ENCODE peak calls at places on chromosome 18, in four cellular contexts. N is IMR-90, S is uterus, O is choroid plexus epithelial cell. F is an unnamed sample.

GRCh38 chr18:74499633-74500032 is 3.5 kb downstream of the CNDP2 start:
- DNase-seq in S (no peak), N (no peak), O (peak), F (no peak)

GRCh38 chr18:8705280-8705940 is at the start of gene MTCL1:
- DNase-seq in N (no peak), O (peak), S (no peak), F (peak)

GRCh38 chr18:1659190-1659589 is 754.5 kb downstream of the ADCYAP1 start:
- DNase-seq in S (no peak), O (no peak), N (no peak), F (no peak)

GRCh38 chr18:35513181-35513932 is 15.6 kb upstream of the INO80C start:
- DNase-seq in S (peak), N (peak), O (peak), F (no peak)

GRCh38 chr18:22106536-22107292 is 62.7 kb upstream of the GATA6 start:
- DNase-seq in S (no peak), O (peak), N (peak), F (no peak)

GRCh38 chr18:79692056-79692455 is 12.5 kb downstream of the CTDP1 start:
- DNase-seq in N (no peak), O (no peak), S (no peak), F (no peak)

GRCh38 chr18:11074879-11075278 is 74.5 kb downstream of the PIEZO2 start:
- DNase-seq in N (peak), O (no peak), S (no peak), F (no peak)

GRCh38 chr18:68150976-68151375 is 563.9 kb downstream of the TMX3 start:
- DNase-seq in O (no peak), N (no peak), S (no peak), F (no peak)

GRCh38 chr18:3806656-3807055 is 356.7 kb downstream of the TGIF1 start:
- DNase-seq in N (no peak), S (no peak), O (no peak), F (no peak)

GRCh38 chr18:7600528-7601248 is 33.6 kb downstream of the PTPRM start:
- DNase-seq in S (no peak), N (no peak), O (no peak), F (no peak)

GRCh38 chr18:34647251-34647650 is 62.8 kb upstream of the DTNA start:
- DNase-seq in N (no peak), O (no peak), S (no peak), F (no peak)

GRCh38 chr18:3773303-3773702 is 323.3 kb downstream of the TGIF1 start:
- DNase-seq in O (peak), N (peak), S (no peak), F (no peak)

GRCh38 chr18:50987261-50987660 is 19.4 kb downstream of the ELAC1 start:
- DNase-seq in N (no peak), S (no peak), O (no peak), F (no peak)

GRCh38 chr18:76446321-76446720 is 48.7 kb downstream of the ZNF516 start:
- DNase-seq in N (no peak), O (no peak), S (no peak), F (no peak)

GRCh38 chr18:3037423-3037915 is 24.5 kb upstream of the LPIN2 start:
- DNase-seq in S (no peak), O (peak), N (peak), F (no peak)

GRCh38 chr18:57084331-57085298 is 62.3 kb upstream of the BOD1L2 start:
- DNase-seq in O (no peak), S (no peak), N (no peak), F (no peak)

GRCh38 chr18:34083910-34084309 is 140.8 kb downstream of the NOL4 start:
- DNase-seq in N (no peak), S (no peak), O (no peak), F (no peak)

GRCh38 chr18:24112874-24113615 is 25.8 kb upstream of the CABYR start:
- DNase-seq in N (peak), O (peak), S (no peak), F (no peak)

GRCh38 chr18:50507120-50507590 is 52.7 kb upstream of the MAPK4 start:
- DNase-seq in N (no peak), S (no peak), O (peak), F (no peak)

GRCh38 chr18:60966876-60967275 is 366.4 kb upstream of the CDH20 start:
- DNase-seq in O (peak), N (no peak), S (no peak), F (no peak)

GRCh38 chr18:39313992-39314391 is 1748.4 kb upstream of the CELF4 start:
- DNase-seq in S (no peak), O (no peak), N (no peak), F (no peak)

GRCh38 chr18:14781671-14782070 is 33.7 kb downstream of the ANKRD30B start:
- DNase-seq in O (no peak), N (no peak), S (no peak), F (no peak)

GRCh38 chr18:7021994-7022840 is 95.4 kb downstream of the LAMA1 start:
- DNase-seq in N (peak), O (peak), S (no peak), F (peak)

GRCh38 chr18:8208716-8209115 is 400.5 kb upstream of the RAB12 start:
- DNase-seq in N (no peak), O (no peak), S (no peak), F (no peak)

GRCh38 chr18:62741118-62741566 is 25.8 kb downstream of the PHLPP1 start:
- DNase-seq in O (peak), S (peak), N (peak), F (no peak)

GRCh38 chr18:57586243-57587049 is at the start of gene FECH:
- DNase-seq in N (peak), O (peak), S (peak), F (peak)

GRCh38 chr18:44830551-44830950 is 149.9 kb downstream of the SETBP1 start:
- DNase-seq in O (no peak), S (no peak), N (peak), F (no peak)

GRCh38 chr18:6747646-6748045 is 18.1 kb downstream of the ARHGAP28 start:
- DNase-seq in O (peak), N (peak), S (no peak), F (no peak)

GRCh38 chr18:59865241-59865986 is 34.4 kb upstream of the PMAIP1 start:
- DNase-seq in S (no peak), O (no peak), N (no peak), F (no peak)

GRCh38 chr18:21916594-21916993 is 176.0 kb downstream of the MIB1 start:
- DNase-seq in S (no peak), N (no peak), O (no peak), F (no peak)

GRCh38 chr18:13353424-13353823 is 134.9 kb downstream of the LDLRAD4 start:
- DNase-seq in N (no peak), S (no peak), O (no peak), F (no peak)

GRCh38 chr18:43950062-43950461 is 672.8 kb upstream of the SYT4 start:
- DNase-seq in O (no peak), N (no peak), S (no peak), F (no peak)

GRCh38 chr18:23136326-23137092 is 1.2 kb downstream of the CABLES1 start:
- DNase-seq in S (peak), N (no peak), O (peak), F (peak)

GRCh38 chr18:13279181-13280065 is 60.9 kb downstream of the LDLRAD4 start:
- DNase-seq in O (no peak), N (no peak), S (no peak), F (no peak)

GRCh38 chr18:3450358-3451107 is 561 bp downstream of the TGIF1 start:
- DNase-seq in O (peak), S (peak), N (peak), F (no peak)

GRCh38 chr18:79912409-79912991 is 39.0 kb downstream of the SLC66A2 start:
- DNase-seq in N (no peak), O (peak), S (no peak), F (no peak)

GRCh38 chr18:63823516-63824219 is 48.5 kb downstream of the SERPINB7 start:
- DNase-seq in N (peak), S (no peak), O (peak), F (no peak)
- TF ChIP-seq CTCF in N (peak), S (no peak), O (peak), F (peak)

DNA sequence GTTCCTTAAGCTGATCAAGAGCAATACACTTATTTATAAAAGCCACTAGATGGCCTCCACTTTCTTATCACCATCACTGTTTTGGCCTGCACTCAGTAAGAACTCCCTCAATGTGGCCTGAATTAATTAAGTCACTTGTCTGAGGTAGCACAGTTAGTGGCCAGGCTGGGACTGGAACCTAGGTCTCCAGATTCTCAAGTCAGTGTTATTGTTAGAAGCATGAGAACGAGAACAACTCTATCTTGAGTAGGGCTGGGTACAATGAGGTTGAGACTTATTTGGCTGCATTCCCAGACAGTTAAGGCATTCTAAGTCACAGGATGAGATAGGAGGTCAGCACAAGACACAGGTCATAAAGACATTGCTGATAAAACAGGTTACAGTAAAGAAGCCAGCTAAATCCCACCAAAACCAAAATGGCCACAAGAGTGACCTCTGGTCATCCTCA is 115.8 kb downstream of the SS18 start:
- DNase-seq in N (no peak), S (no peak), O (peak), F (no peak)
- TF ChIP-seq CTCF in N (no peak), S (no peak), O (no peak), F (no peak)

GRCh38 chr18:25352629-25353005 is 651 bp upstream of the ZNF521 start:
- DNase-seq in S (no peak), N (no peak), O (no peak), F (no peak)

GRCh38 chr18:25351280-25351772 is 640 bp downstream of the ZNF521 start:
- DNase-seq in N (peak), S (peak), O (peak), F (no peak)

GRCh38 chr18:25350561-25351201 is 1.3 kb downstream of the ZNF521 start:
- DNase-seq in N (peak), S (peak), O (peak), F (no peak)

GRCh38 chr18:25353080-25353479 is 1.1 kb upstream of the ZNF521 start:
- DNase-seq in O (no peak), S (no peak), N (no peak), F (no peak)

GRCh38 chr18:25351773-25352628 is at the start of gene ZNF521:
- DNase-seq in S (peak), N (peak), O (peak), F (peak)
- TF ChIP-seq CTCF in S (peak), N (peak), O (peak), F (no peak)

DNA sequence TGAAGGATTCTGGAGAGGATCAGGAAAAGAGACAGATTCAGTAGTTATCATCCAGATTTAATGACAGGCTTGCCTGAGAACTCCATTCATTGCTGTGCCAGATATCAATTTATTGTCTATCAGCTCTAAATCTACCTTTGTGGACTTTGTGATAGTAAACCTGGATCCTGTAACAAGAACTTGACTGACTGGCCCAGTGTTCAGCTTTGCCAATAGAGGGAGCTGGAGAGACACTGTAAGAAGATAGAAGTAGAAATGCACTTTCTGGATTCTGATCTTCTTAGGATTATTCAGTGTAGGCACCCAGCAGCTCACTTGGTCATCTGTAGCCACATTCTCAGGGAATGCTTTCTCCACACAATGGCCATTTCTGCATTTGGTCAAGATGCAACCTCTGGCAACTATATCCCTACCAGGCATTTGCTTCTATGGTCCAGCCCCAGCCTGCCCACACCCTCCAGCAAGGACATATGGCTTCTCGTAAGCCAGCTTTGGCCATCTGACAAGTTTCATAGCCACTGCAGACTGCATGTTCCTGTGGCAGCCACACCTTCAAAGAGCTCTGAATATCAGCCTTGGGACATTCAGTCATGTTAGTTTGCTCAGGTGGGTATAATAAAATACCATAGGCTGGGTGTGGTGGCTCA is 6.1 kb upstream of the SERPINB8 start:
- DNase-seq in N (peak), O (peak), S (peak), F (no peak)
- TF ChIP-seq CTCF in N (peak), O (peak), S (peak), F (peak)

DNA sequence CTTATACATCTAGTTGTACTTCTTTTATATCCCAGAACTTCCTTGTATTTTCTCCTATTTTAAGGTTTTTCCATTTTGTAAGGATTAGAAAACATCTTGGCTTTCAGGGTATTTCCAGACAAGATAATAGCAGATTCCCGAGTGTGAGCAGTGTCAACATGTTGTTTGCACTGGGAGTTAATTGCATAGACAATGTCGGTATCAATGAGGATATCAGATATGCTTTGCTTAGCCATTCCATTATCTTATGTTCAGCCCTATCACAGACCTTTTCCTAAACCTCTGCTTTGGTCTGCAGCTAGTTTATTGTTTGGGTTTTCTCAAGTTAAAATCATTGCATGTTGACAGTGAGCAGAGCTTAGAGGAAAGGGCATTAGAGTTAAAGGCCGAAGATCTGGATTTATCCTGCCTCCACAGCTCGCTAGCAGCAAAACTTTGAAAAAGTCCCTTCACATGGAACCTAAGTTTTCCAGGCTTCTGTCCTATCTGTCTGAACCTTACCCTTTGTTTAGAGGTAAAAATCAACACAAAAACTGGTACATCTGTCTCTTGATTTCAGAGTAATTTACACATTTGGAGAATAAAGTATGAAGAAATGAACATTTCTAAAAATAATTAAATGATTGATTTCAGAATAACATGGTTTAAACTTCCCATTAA is 355.4 kb downstream of the KIAA1328 start:
- DNase-seq in N (no peak), S (no peak), O (no peak), F (no peak)
- TF ChIP-seq CTCF in N (no peak), S (no peak), O (no peak), F (no peak)

GRCh38 chr18:72869786-72870185 is 2.0 kb upstream of the NETO1 start:
- DNase-seq in O (no peak), S (no peak), N (no peak), F (no peak)
- TF ChIP-seq CTCF in O (no peak), S (no peak), N (no peak), F (no peak)

GRCh38 chr18:32378705-32379104 is 92.0 kb downstream of the GAREM1 start:
- DNase-seq in O (peak), N (peak), S (no peak), F (no peak)

GRCh38 chr18:32380559-32380958 is 90.1 kb downstream of the GAREM1 start:
- DNase-seq in S (no peak), O (peak), N (no peak), F (no peak)

GRCh38 chr18:32379891-32380290 is 90.8 kb downstream of the GAREM1 start:
- DNase-seq in O (peak), S (no peak), N (peak), F (no peak)

GRCh38 chr18:32383040-32383819 is 87.5 kb downstream of the GAREM1 start:
- DNase-seq in O (peak), S (no peak), N (peak), F (no peak)

DNA sequence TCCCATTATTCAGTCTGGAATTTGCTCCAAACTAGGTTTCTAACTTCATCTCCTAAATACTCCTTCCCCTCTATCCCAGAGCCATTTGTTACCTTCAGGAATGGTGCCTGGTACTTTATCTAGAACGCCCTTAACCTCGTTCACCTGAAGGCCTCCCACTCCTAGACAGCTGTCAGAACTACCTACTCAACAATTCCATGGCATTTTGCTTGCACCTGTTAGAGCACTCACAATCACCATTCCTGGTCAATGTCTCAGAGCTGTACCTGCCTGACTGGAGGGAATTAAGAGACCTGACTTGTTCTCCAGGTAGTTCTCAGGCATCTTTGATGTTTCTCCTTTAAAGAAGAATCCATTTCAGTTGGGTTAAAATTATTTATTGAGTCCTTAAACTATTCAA is 88.9 kb downstream of the GAREM1 start:
- DNase-seq in N (no peak), S (no peak), O (no peak), F (no peak)
- TF ChIP-seq CTCF in N (no peak), S (no peak), O (no peak), F (no peak)

F was measured in D721Med.